ENCODE peak calls at places on chromosomes 5 and 9, in six cellular contexts. One of them, this sample, is unnamed.

GRCh38 chr5:135952683-135953082 is 2.1 kb downstream of the LECT2 start:
- DNase-seq in CD8-positive, alpha-beta T cell: no peak
- DNase-seq in stimulated activated CD8-positive, alpha-beta memory T cell treated with anti-CD3 and anti-CD28 coated beads, Interleukin-4, amount 100 ng/mL, for 1 hour: no peak
- DNase-seq in T-helper 2 cell: no peak
- DNase-seq in activated CD4-positive, alpha-beta T cell treated with anti-CD3 and anti-CD28 coated beads for 1 hour: no peak
- DNase-seq in activated CD8-positive, alpha-beta memory T cell treated with anti-CD3 and anti-CD28 coated beads, Interleukin-2, amount 50 U/mL, for 4 hours: no peak
- DNase-seq in this sample: no peak

GRCh38 chr9:124392254-124392653 is 23.0 kb downstream of the PSMB7 start:
- DNase-seq in CD8-positive, alpha-beta T cell: no peak
- DNase-seq in stimulated activated CD8-positive, alpha-beta memory T cell treated with anti-CD3 and anti-CD28 coated beads, Interleukin-4, amount 100 ng/mL, for 1 hour: no peak
- DNase-seq in T-helper 2 cell: no peak
- DNase-seq in activated CD4-positive, alpha-beta T cell treated with anti-CD3 and anti-CD28 coated beads for 1 hour: no peak
- DNase-seq in activated CD8-positive, alpha-beta memory T cell treated with anti-CD3 and anti-CD28 coated beads, Interleukin-2, amount 50 U/mL, for 4 hours: no peak
- DNase-seq in this sample: no peak

GRCh38 chr5:171606414-171607024 is 179.1 kb upstream of the SMIM23 start:
- DNase-seq in CD8-positive, alpha-beta T cell: no peak
- DNase-seq in stimulated activated CD8-positive, alpha-beta memory T cell treated with anti-CD3 and anti-CD28 coated beads, Interleukin-4, amount 100 ng/mL, for 1 hour: no peak
- DNase-seq in T-helper 2 cell: no peak
- DNase-seq in activated CD4-positive, alpha-beta T cell treated with anti-CD3 and anti-CD28 coated beads for 1 hour: no peak
- DNase-seq in activated CD8-positive, alpha-beta memory T cell treated with anti-CD3 and anti-CD28 coated beads, Interleukin-2, amount 50 U/mL, for 4 hours: no peak
- DNase-seq in this sample: no peak

GRCh38 chr5:119063579-119064379 is 7.1 kb upstream of the DMXL1 start:
- DNase-seq in CD8-positive, alpha-beta T cell: no peak
- DNase-seq in stimulated activated CD8-positive, alpha-beta memory T cell treated with anti-CD3 and anti-CD28 coated beads, Interleukin-4, amount 100 ng/mL, for 1 hour: no peak
- DNase-seq in T-helper 2 cell: no peak
- DNase-seq in activated CD4-positive, alpha-beta T cell treated with anti-CD3 and anti-CD28 coated beads for 1 hour: no peak
- DNase-seq in activated CD8-positive, alpha-beta memory T cell treated with anti-CD3 and anti-CD28 coated beads, Interleukin-2, amount 50 U/mL, for 4 hours: no peak
- DNase-seq in this sample: no peak

GRCh38 chr5:16064135-16064893 is 115.3 kb downstream of the MARCHF11 start:
- DNase-seq in CD8-positive, alpha-beta T cell: no peak
- DNase-seq in stimulated activated CD8-positive, alpha-beta memory T cell treated with anti-CD3 and anti-CD28 coated beads, Interleukin-4, amount 100 ng/mL, for 1 hour: no peak
- DNase-seq in T-helper 2 cell: no peak
- DNase-seq in activated CD4-positive, alpha-beta T cell treated with anti-CD3 and anti-CD28 coated beads for 1 hour: no peak
- DNase-seq in activated CD8-positive, alpha-beta memory T cell treated with anti-CD3 and anti-CD28 coated beads, Interleukin-2, amount 50 U/mL, for 4 hours: no peak
- DNase-seq in this sample: no peak

GRCh38 chr9:73911814-73912213 is 585.3 kb upstream of the RORB start:
- DNase-seq in CD8-positive, alpha-beta T cell: no peak
- DNase-seq in stimulated activated CD8-positive, alpha-beta memory T cell treated with anti-CD3 and anti-CD28 coated beads, Interleukin-4, amount 100 ng/mL, for 1 hour: no peak
- DNase-seq in T-helper 2 cell: no peak
- DNase-seq in activated CD4-positive, alpha-beta T cell treated with anti-CD3 and anti-CD28 coated beads for 1 hour: no peak
- DNase-seq in activated CD8-positive, alpha-beta memory T cell treated with anti-CD3 and anti-CD28 coated beads, Interleukin-2, amount 50 U/mL, for 4 hours: no peak
- DNase-seq in this sample: no peak

GRCh38 chr9:114902773-114903589 is 27.4 kb downstream of the TNFSF8 start:
- DNase-seq in CD8-positive, alpha-beta T cell: peak
- DNase-seq in stimulated activated CD8-positive, alpha-beta memory T cell treated with anti-CD3 and anti-CD28 coated beads, Interleukin-4, amount 100 ng/mL, for 1 hour: no peak
- DNase-seq in T-helper 2 cell: no peak
- DNase-seq in activated CD4-positive, alpha-beta T cell treated with anti-CD3 and anti-CD28 coated beads for 1 hour: no peak
- DNase-seq in activated CD8-positive, alpha-beta memory T cell treated with anti-CD3 and anti-CD28 coated beads, Interleukin-2, amount 50 U/mL, for 4 hours: no peak
- DNase-seq in this sample: no peak

GRCh38 chr5:165066751-165067150 is 1561.3 kb downstream of the MAT2B start:
- DNase-seq in CD8-positive, alpha-beta T cell: no peak
- DNase-seq in stimulated activated CD8-positive, alpha-beta memory T cell treated with anti-CD3 and anti-CD28 coated beads, Interleukin-4, amount 100 ng/mL, for 1 hour: no peak
- DNase-seq in T-helper 2 cell: no peak
- DNase-seq in activated CD4-positive, alpha-beta T cell treated with anti-CD3 and anti-CD28 coated beads for 1 hour: no peak
- DNase-seq in activated CD8-positive, alpha-beta memory T cell treated with anti-CD3 and anti-CD28 coated beads, Interleukin-2, amount 50 U/mL, for 4 hours: no peak
- DNase-seq in this sample: no peak